ENCODE peak calls at places on chromosome 22, in eight cellular contexts. T is cardiac fibroblast, S is hepatocyte, E is cardiac muscle cell, Q is right lobe of liver, A is body of pancreas, O is RWPE1, N is WTC11. M is an unnamed sample.

GRCh38 chr22:47245786-47246185 is 483.3 kb downstream of the TBC1D22A start:
- DNase-seq in T (no peak), Q (no peak), A (no peak), O (no peak), N (no peak), S (no peak), E (no peak), M (no peak)

GRCh38 chr22:28710889-28711285 is 30.7 kb downstream of the CHEK2 start:
- DNase-seq in A (no peak), E (no peak), N (no peak), O (no peak), S (no peak), T (peak), Q (no peak), M (no peak)

GRCh38 chr22:46112405-46112804 is 37.9 kb upstream of the PPARA start:
- DNase-seq in E (no peak), Q (no peak), A (no peak), O (no peak), N (no peak), S (no peak), T (no peak), M (no peak)

GRCh38 chr22:49566141-49566541 is 261.5 kb downstream of the BRD1 start:
- DNase-seq in Q (peak), E (no peak), N (no peak), O (no peak), A (no peak), T (no peak), S (no peak), M (no peak)

GRCh38 chr22:26527574-26528465 is 15.5 kb upstream of the TFIP11 start:
- DNase-seq in O (no peak), A (no peak), T (no peak), S (no peak), E (peak), N (no peak), Q (peak), M (no peak)

GRCh38 chr22:20487715-20488114 is 7.9 kb downstream of the KLHL22 start:
- DNase-seq in O (no peak), E (no peak), T (no peak), N (no peak), S (no peak), A (no peak), Q (no peak), M (no peak)

GRCh38 chr22:46233231-46233630 is 16.9 kb downstream of the CDPF1 start:
- DNase-seq in A (peak), Q (no peak), T (peak), E (no peak), N (no peak), O (no peak), S (no peak), M (no peak)

GRCh38 chr22:17086750-17087149 is 1.9 kb downstream of the IL17RA start:
- DNase-seq in Q (no peak), S (no peak), E (no peak), N (no peak), O (no peak), A (no peak), T (no peak), M (no peak)

GRCh38 chr22:47836957-47837356 is 1074.5 kb downstream of the TBC1D22A start:
- DNase-seq in O (peak), N (no peak), E (no peak), Q (no peak), T (peak), A (no peak), S (peak), M (no peak)

GRCh38 chr22:22552630-22553029 is 6.4 kb downstream of the PRAME start:
- DNase-seq in E (no peak), T (no peak), S (no peak), Q (no peak), N (peak), O (no peak), A (no peak), M (peak)

DNA sequence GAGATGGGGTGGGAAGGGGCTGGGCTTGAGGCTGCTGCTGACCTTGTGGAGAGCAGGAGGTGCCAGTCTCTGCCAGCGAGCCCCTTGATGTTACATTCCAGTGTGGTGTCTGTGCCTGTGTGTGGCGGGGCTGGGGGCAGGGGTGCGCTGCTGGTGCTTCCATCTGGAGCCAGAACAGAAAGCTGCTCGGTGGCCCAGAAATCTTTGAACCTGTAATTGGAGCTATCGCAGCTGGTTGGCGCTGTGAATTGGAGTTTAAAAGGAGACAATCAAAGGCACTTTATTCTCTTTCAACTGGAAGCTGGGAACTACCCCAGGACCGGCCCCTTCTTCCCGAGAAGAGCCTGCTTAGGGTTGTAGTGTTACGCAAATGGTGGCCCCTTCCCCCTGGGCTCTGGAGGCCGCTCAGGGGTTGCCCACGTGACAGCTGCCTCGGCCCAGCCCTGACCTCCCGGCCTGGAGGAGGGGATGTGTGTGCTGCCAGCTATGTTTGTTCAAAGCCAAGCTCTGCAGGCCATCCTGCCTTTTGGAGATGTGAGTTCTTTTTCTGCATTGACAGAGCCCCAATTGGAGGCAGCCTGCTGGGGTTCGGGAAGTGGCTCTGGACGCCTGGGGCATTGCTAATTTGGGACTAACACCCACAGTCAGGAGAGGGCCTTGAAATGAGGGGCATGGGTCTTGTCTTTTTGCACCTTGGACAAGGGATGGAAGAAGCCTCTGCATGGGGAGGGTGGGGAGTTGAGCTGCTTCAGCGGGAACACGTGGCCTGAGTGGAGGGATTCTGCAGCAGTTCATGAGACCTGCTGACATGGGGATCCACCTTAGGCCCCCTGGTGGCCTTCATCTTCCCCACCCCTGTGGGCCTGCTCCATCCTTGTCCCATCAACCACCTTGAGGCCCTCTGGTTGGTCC is 14.0 kb upstream of the ARSA start:
- DNase-seq in A (no peak), Q (peak), O (no peak), T (peak), N (peak), S (peak), E (peak), M (no peak)
- TF ChIP-seq CTCF in A (no peak), Q (peak), O (no peak), T (peak), N (no peak), S (peak), E (peak), M (no peak)

GRCh38 chr22:36175892-36176291 is 15.3 kb upstream of the APOL3 start:
- DNase-seq in T (no peak), E (no peak), Q (no peak), N (no peak), A (no peak), O (no peak), S (no peak), M (no peak)
- TF ChIP-seq CTCF in T (peak), E (no peak), Q (no peak), N (no peak), A (no peak), O (no peak), S (no peak), M (peak)

DNA sequence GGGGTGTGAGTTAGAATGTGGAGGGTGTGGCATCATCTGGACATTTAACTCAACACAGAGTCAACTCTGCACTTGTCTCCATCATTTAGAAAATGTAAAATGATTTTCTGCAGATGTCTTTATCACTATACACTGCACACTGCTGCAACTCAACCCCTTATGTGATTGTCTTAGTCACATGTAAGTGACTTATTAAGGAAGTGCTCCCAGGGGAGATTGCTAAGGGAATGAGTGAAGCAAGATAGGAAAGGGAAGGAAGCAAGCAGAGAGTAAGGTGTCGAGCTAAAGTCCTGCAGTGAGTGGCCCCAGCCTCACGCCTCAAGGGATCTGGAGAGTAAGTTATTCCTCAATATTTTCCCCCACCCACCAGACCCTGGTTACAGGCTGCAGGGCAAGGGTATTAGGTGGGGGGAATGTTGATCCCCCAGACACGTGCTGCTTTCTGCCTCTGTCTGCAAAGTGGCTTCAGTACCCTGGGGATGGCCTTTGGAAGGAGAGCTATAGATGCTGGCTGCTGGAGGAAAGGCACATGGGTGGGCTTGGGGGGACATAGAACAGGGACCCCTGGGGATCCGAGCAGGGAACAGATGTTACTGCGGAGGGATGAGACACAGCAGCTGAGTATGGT is 7.2 kb upstream of the CBX6 start:
- DNase-seq in A (no peak), Q (no peak), O (no peak), T (no peak), E (no peak), N (no peak), S (no peak), M (no peak)
- TF ChIP-seq CTCF in A (no peak), Q (no peak), O (no peak), T (no peak), E (no peak), N (no peak), S (no peak), M (no peak)

GRCh38 chr22:33400891-33401290 is 342.7 kb upstream of the SYN3 start:
- DNase-seq in N (no peak), E (no peak), Q (no peak), T (no peak), O (no peak), A (no peak), S (no peak), M (no peak)

GRCh38 chr22:33401291-33401690 is 343.1 kb upstream of the SYN3 start:
- DNase-seq in E (no peak), T (peak), N (no peak), O (no peak), A (no peak), S (no peak), Q (no peak), M (no peak)

GRCh38 chr22:33397381-33397907 is 339.3 kb upstream of the SYN3 start:
- DNase-seq in S (no peak), T (peak), O (no peak), A (no peak), N (no peak), Q (no peak), E (no peak), M (no peak)

GRCh38 chr22:33402325-33402724 is 344.1 kb upstream of the SYN3 start:
- DNase-seq in A (no peak), O (no peak), N (no peak), S (no peak), T (no peak), Q (no peak), E (no peak), M (no peak)

DNA sequence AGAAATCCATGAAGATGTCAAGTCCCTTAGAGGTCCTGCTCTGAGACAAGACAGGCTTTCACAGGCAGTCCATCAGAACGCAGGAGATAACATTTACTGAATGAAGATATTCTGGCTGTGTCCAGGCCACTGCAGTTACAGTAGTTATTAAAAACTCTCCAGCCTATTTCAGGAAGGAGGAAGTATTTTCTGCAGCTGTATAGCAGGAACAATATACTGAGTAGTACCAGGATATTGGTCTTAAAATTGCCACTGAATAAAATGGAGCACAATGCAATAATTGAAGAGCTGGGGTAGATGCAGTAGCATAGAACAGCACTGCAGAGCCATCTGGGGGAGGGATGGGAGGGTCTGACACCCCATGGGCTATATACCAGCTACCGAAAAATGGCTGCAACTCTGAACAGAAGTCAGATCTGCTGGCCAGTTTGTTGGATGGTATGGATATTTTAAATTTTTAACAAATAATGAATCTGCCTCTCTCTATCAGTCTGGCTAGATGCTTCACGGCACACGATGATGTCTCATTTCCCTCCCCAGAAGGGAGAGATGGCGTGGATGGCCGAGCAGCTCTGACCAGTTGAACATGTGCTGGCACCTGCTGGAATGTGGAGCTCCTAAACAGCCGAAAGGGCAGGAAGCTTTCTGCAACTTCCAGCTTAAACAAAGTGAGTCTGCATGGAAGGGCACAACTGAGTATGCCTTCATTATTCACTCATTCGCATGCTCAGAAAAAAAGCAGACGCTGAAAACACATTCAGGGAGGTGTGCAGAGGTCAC is 342.1 kb upstream of the SYN3 start:
- DNase-seq in O (no peak), S (no peak), A (no peak), N (no peak), Q (no peak), T (no peak), E (no peak), M (no peak)
- TF ChIP-seq CTCF in O (no peak), S (no peak), A (no peak), N (no peak), Q (no peak), T (no peak), E (no peak), M (no peak)

GRCh38 chr22:43106302-43106701 is 4.2 kb upstream of the BIK start:
- DNase-seq in A (no peak), N (no peak), O (no peak), Q (no peak), S (no peak), T (no peak), E (no peak), M (no peak)
- TF ChIP-seq CTCF in A (no peak), N (no peak), O (no peak), Q (no peak), S (no peak), T (no peak), E (no peak), M (no peak)

DNA sequence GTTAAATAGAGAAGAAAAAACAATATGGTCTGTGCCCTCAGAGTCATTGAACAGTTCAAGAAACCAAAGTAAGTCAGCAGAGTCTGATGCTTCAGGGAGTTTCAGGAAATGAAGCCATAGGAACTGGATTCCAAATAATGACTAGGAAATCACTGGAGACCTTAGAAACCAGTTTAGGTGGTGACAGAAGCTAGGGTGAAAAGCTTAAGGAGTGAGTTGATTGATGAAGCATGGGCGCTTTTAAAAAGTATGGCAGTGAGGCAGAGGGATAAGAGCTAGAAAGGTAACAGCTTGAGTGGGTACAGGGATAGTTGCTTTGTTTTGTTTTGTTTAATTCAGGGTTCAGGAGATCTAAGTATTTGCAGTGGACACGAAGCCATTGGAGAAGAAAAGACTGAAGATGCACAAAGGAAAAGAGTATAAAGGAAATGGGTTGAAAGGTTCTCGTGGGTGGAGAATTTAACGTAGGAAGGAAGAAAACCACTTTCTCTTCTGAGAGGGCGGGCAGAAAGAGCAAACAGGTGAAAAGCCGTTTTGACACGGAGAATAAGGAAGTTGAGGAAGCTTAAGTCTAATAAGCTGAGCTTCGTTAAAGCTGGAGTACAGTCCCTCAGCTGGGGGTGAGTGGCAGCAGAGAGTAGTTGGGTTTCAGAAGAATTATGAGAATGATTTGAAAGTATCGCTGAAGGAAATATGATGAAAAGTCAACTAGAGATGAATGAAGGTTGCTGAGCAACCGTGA is 14.8 kb downstream of the SGSM3 start:
- DNase-seq in S (no peak), O (no peak), Q (no peak), E (no peak), N (no peak), T (peak), A (peak), M (no peak)
- TF ChIP-seq CTCF in S (no peak), O (no peak), Q (no peak), E (no peak), N (no peak), T (no peak), A (no peak), M (no peak)

GRCh38 chr22:41217553-41218157 is 12.5 kb downstream of the L3MBTL2 start:
- DNase-seq in Q (no peak), E (no peak), S (peak), A (peak), O (peak), N (peak), T (peak), M (peak)
- TF ChIP-seq CTCF in Q (no peak), E (no peak), S (no peak), A (no peak), O (no peak), N (no peak), T (no peak), M (no peak)

DNA sequence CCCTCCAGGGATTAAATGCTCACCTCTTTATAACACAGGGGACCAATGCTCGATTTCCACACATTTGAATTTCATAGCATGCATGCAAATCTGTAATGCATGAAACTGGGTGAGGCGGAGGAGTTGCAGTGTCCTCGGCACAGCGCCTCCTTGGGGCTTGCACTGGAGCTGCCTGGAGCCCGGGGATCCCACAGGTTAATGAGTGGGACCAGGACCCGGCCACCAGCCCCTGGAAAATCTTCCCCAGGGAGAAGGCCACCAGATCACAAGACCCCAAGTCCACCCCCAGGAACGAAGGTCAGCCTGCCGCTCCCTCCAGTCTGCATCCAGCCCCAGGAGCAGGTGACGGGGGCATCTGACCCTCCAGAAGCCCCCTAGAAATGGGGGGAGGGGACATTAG is 119.1 kb downstream of the MN1 start:
- DNase-seq in O (no peak), A (no peak), S (no peak), E (peak), N (peak), T (no peak), Q (peak), M (peak)
- TF ChIP-seq CTCF in O (no peak), A (no peak), S (peak), E (peak), N (peak), T (peak), Q (no peak), M (peak)